ENCODE peak calls at places on chromosome 20, in eight cellular contexts. P is lower lobe of right lung; Z is glutamatergic neuron; U is esophagus squamous epithelium; O is cardiac muscle cell; N is AG04450; E is activated CD8-positive, alpha-beta T cell treated with anti-CD3 and anti-CD28 coated beads for 36 hours; R is PC-3. A is an unnamed sample.

GRCh38 chr20:23536601-23537000 is 31.7 kb downstream of the CST9L start:
- DNase-seq in P (no peak), Z (no peak), U (no peak), O (no peak), N (no peak), E (no peak), R (no peak), A (no peak)

GRCh38 chr20:41029150-41029872 is 689 bp downstream of the TOP1 start:
- DNase-seq in P (peak; percentile 56), Z (peak; percentile 48), U (no peak), O (peak; percentile 38), N (no peak), E (peak; percentile 57), R (no peak), A (no peak)

GRCh38 chr20:6768228-6769185 is 1.0 kb downstream of the BMP2 start:
- DNase-seq in P (peak; percentile 50), Z (peak; percentile 36), U (no peak), O (peak; percentile 37), N (no peak), E (peak; percentile 2), R (no peak), A (no peak)

GRCh38 chr20:46709055-46709458 is 392 bp upstream of the SLC2A10 start:
- DNase-seq in P (no peak), Z (no peak), U (no peak), O (no peak), N (no peak), E (no peak), R (peak; percentile 14), A (no peak)

GRCh38 chr20:47493954-47494293 is 7.8 kb upstream of the NCOA3 start:
- DNase-seq in P (no peak), Z (no peak), U (no peak), O (no peak), N (no peak), E (no peak), R (peak; percentile 77), A (no peak)

GRCh38 chr20:48983423-48984400 is 62.2 kb downstream of the ARFGEF2 start:
- DNase-seq in P (no peak), Z (no peak), U (no peak), O (no peak), N (peak; percentile 47), E (no peak), R (peak; percentile 97), A (no peak)

GRCh38 chr20:53621482-53622246 is 28.0 kb upstream of the ZNF217 start:
- DNase-seq in P (no peak), Z (no peak), U (no peak), O (no peak), N (no peak), E (peak; percentile 43), R (peak; percentile 100), A (no peak)

GRCh38 chr20:49478266-49478665 is 4.2 kb downstream of the KCNB1 start:
- DNase-seq in P (no peak), Z (peak; percentile 21), U (no peak), O (no peak), N (no peak), E (no peak), R (no peak), A (no peak)

GRCh38 chr20:23668477-23668951 is 20.3 kb downstream of the CST4 start:
- DNase-seq in P (no peak), Z (peak; percentile 64), U (no peak), O (peak; percentile 72), N (no peak), E (peak; percentile 61), R (peak; percentile 83), A (peak; percentile 43)

GRCh38 chr20:7843613-7844012 is 96.6 kb downstream of the HAO1 start:
- DNase-seq in P (no peak), Z (no peak), U (no peak), O (no peak), N (peak; percentile 16), E (no peak), R (no peak), A (peak; percentile 48)

GRCh38 chr20:51732454-51732791 is 35.8 kb downstream of the ATP9A start:
- DNase-seq in P (no peak), Z (no peak), U (no peak), O (no peak), N (no peak), E (peak; percentile 36), R (peak; percentile 1), A (no peak)

GRCh38 chr20:10430000-10430466 is 4.0 kb downstream of the MKKS start:
- DNase-seq in P (no peak), Z (no peak), U (no peak), O (no peak), N (no peak), E (peak; percentile 11), R (peak; percentile 61), A (no peak)

GRCh38 chr20:32672982-32673727 is 586 bp downstream of the C20orf203 start:
- DNase-seq in P (peak; percentile 58), Z (no peak), U (no peak), O (no peak), N (no peak), E (peak; percentile 62), R (no peak), A (no peak)

GRCh38 chr20:34013532-34013931 is 19.8 kb downstream of the RALY start:
- DNase-seq in P (no peak), Z (no peak), U (no peak), O (no peak), N (no peak), E (no peak), R (no peak), A (no peak)

GRCh38 chr20:36645998-36646397 is at the start of gene SLA2:
- DNase-seq in P (peak; percentile 52), Z (no peak), U (no peak), O (no peak), N (no peak), E (peak; percentile 84), R (no peak), A (no peak)

GRCh38 chr20:53708129-53708968 is 114.7 kb upstream of the ZNF217 start:
- DNase-seq in P (no peak), Z (no peak), U (no peak), O (no peak), N (peak; percentile 41), E (peak; percentile 75), R (peak; percentile 96), A (no peak)

GRCh38 chr20:33824852-33825251 is 13.7 kb downstream of the CHMP4B start:
- DNase-seq in P (no peak), Z (no peak), U (no peak), O (no peak), N (no peak), E (no peak), R (no peak), A (no peak)

GRCh38 chr20:59525500-59526241 is 78.7 kb upstream of the PHACTR3 start:
- DNase-seq in P (no peak), Z (peak; percentile 88), U (no peak), O (peak; percentile 86), N (no peak), E (peak; percentile 48), R (peak; percentile 70), A (no peak)

GRCh38 chr20:41223112-41223511 is 85.8 kb downstream of the PLCG1 start:
- DNase-seq in P (no peak), Z (no peak), U (no peak), O (no peak), N (no peak), E (no peak), R (no peak), A (no peak)

GRCh38 chr20:33653900-33654596 is 8.1 kb upstream of the C20orf144 start:
- DNase-seq in P (peak; percentile 80), Z (no peak), U (no peak), O (no peak), N (no peak), E (no peak), R (peak; percentile 62), A (no peak)

DNA sequence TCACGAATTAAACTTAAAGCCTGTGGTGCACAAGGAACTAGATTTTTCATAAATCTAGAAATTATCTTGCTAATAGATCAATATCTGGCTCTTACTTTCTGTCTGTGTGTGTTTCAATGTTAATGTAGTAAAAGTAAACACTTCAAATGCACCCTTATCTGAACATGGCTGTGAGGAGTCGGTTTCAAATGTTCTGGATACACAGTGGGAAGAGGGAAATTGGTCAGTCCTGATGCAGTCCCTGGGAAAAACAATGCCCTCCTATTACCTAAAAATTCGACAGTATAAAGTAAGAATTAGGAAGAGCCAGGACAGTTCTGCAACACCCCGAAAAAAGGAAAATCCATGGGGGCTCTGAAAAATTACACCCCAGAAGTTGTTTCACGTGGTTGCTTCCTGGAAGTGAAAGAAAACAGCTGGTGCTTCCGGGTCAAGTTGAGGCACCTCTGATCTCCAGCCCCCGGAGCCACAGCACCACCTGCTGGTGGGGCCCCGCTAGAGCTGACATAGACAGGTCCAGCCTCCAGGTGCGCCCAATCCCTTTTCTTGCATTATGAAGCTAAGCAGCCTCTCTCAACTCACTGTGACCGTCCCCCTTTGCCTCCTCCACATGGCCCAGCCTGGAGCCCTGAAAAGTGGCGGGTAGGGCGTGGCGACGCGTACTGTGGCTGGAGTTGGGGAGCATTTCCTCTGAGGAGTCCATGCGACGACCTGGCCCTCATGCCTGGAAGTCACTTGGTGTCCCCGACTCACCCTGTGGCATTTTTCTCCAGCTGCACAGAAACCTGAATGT is 8.3 kb downstream of the SEMG2 start:
- DNase-seq in P (peak; percentile 74), Z (no peak), U (no peak), O (no peak), N (no peak), E (peak; percentile 78), R (peak; percentile 91), A (no peak)
- TF ChIP-seq CTCF in P (peak; percentile 53), Z (no peak), U (peak; percentile 90), O (peak; percentile 53), N (peak; percentile 38), E (peak; percentile 79), R (peak; percentile 97), A (no peak)

GRCh38 chr20:2671977-2672376 is 8.0 kb upstream of the IDH3B start:
- DNase-seq in P (no peak), Z (no peak), U (no peak), O (no peak), N (no peak), E (no peak), R (no peak), A (no peak)
- TF ChIP-seq CTCF in P (no peak), Z (no peak), U (no peak), O (peak; percentile 24), N (no peak), E (no peak), R (peak; percentile 41), A (no peak)

DNA sequence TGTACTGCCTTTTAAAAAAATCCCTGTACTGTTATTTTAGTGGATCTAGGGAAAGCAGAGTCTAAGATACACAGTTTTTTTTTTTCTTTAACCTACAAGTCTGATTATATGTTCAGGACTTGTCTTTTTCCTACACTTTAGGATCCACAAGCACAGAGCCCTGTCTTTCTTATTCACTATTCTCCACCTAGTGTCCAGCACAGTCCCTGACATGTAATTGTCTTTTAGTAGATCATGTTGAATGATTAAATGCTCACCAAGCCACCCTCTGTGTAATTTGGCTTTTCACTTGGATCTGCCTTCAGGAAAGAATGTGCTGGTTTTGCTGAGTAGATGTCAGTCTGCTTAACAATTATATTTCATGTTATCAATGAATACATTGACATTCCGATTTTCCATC is 35.8 kb upstream of the YWHAB start:
- DNase-seq in P (no peak), Z (no peak), U (no peak), O (no peak), N (no peak), E (no peak), R (no peak), A (no peak)
- TF ChIP-seq CTCF in P (no peak), Z (peak; percentile 30), U (no peak), O (no peak), N (no peak), E (no peak), R (peak; percentile 30), A (no peak)

DNA sequence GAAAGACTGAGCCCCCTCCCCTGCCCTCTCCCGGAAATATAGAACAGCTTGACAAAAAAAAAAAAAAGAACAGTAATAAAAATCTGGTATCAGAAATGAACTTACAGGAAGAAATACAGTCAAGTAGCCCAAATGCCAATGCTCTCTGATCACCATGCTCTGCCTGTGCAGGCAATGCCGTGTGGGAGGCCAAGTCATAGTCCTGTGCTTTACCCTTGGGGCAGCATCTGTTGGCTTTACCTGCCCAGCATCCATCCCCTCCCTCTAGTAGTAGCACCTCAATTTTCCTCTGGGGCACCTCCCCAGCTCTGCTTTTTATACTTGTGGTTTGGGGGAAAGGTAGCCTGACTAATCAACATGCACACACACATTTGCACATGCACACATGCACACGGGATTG is 70.3 kb downstream of the RIPOR3 start:
- DNase-seq in P (no peak), Z (no peak), U (no peak), O (no peak), N (no peak), E (no peak), R (no peak), A (no peak)
- TF ChIP-seq CTCF in P (no peak), Z (no peak), U (no peak), O (no peak), N (no peak), E (no peak), R (no peak), A (no peak)